ENCODE peak calls at places on chromosomes 11 and 22, in eight cellular contexts. K is PC-3, F is fibroblast of lung, V is endothelial cell of umbilical vein, N is neural progenitor cell, M is IMR-90, E is K562, X is HepG2. S is an unnamed sample. For H3K4me1, the result is how much of the 10 kb centered on the place peaks cover.

GRCh38 chr11:74634537-74634936 is 42.2 kb downstream of the POLD3 start:
- DNase-seq in N (no peak), F (peak), E (peak), X (peak), M (peak), K (peak), V (peak), S (no peak)

GRCh38 chr11:86145439-86146156 is 76.7 kb upstream of the PICALM start:
- DNase-seq in V (no peak), X (peak), K (no peak), N (no peak), F (no peak), E (no peak), M (no peak), S (no peak)

GRCh38 chr11:76598426-76598839 is 72.1 kb downstream of the LRRC32 start:
- DNase-seq in M (peak), V (peak), E (peak), X (peak), N (peak), F (peak), K (peak), S (peak)

GRCh38 chr11:91136631-91137030 is 913.8 kb upstream of the CHORDC1 start:
- DNase-seq in V (no peak), E (no peak), X (no peak), K (peak), M (peak), F (peak), N (no peak), S (no peak)

GRCh38 chr11:43818220-43818619 is 62.4 kb upstream of the ALKBH3 start:
- DNase-seq in E (no peak), N (no peak), V (no peak), F (no peak), X (no peak), K (peak), M (peak), S (no peak)

GRCh38 chr11:119320593-119321524 is 3.9 kb upstream of the MCAM start:
- DNase-seq in K (peak), M (peak), V (peak), X (no peak), N (peak), E (peak), F (peak), S (peak)

GRCh38 chr11:75840560-75840959 is 25.6 kb downstream of the UVRAG start:
- DNase-seq in M (no peak), E (no peak), N (no peak), V (no peak), F (no peak), X (no peak), K (no peak), S (no peak)

GRCh38 chr11:69217276-69218105 is 61.8 kb downstream of the SMIM38 start:
- DNase-seq in K (no peak), N (no peak), F (peak), M (no peak), V (no peak), X (no peak), E (no peak), S (peak)

GRCh38 chr11:70460959-70461358 is 62.6 kb downstream of the CTTN start:
- DNase-seq in K (no peak), V (no peak), E (no peak), X (no peak), F (no peak), M (no peak), N (peak), S (no peak)

DNA sequence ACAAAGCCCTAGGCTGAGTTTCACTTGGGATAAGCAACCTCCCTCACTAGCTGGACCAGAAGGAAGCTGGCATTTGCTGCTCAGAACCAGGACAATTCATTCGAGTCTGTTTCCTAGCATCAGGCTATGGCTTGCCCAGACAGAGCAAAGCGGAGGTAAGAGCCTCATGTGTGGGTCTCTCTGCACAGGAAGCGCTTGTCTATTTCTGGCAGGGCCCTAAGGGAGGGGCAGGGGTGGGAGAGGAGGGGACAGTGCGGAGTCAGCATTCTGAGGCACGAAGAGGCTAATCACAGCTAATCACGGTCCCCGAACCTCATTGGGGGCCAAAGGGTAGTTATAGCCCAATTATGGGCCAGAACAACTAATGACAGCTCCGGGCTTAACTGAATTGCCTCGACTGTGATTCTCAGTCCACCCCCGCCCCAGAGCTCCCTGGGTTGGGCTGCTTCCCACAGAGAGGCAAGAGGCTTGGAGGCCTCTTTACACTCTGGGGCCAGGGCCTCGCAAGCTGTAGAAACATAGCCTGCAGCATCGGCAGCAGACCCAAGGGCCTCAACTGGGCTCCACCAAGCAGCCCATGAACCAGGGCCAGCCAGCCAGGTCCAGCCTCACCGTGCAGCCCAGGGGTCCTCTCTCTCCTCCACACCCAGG is 72.7 kb upstream of the PRDM11 start:
- DNase-seq in X (no peak), V (no peak), M (no peak), F (no peak), N (peak), E (no peak), K (no peak), S (no peak)
- H2AFZ ChIP-seq in X (no peak), V (no peak), M (no peak), F (no peak), N (no peak), E (no peak), K (no peak), S (no peak)

GRCh38 chr22:49934144-49934890 is 15.9 kb downstream of the CRELD2 start:
- DNase-seq in V (no peak), K (peak), N (no peak), M (peak), F (peak), X (no peak), E (peak), S (no peak)
- H3K4me1 ChIP-seq in V (half or more), K (under half), N (under half), M (under half), F (under half), X (half or more), E (half or more), S (under half)

DNA sequence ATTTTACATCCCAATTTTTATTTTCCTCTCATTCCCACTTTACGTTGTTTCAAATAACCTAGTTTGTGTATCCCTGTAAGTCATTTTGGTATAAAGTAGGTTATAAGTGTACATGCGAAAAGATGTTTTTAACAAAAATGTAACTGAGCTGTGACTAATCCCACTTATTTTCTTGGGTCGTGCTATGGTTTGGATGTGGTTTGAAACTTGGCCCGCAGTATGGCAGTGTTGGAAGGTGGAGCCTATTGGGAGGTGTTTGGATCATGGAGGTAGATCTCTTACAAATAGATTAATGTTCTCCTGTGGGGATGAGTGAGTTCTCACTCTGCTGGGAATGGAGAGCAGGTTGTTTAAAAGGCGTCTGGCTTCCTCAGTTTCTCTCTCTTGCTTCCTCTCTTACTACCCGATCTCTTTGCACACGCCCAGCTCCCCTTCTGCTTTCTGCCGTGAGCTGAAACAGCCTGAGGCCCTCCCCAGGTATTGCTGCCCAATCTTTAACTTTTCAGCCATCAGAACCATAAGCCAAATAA is 7.2 kb downstream of the RPL27A start:
- DNase-seq in E (no peak), V (no peak), F (no peak), X (no peak), K (no peak), M (peak), N (no peak), S (no peak)
- H2AFZ ChIP-seq in E (no peak), V (no peak), F (no peak), X (no peak), K (peak), M (no peak), N (no peak), S (no peak)

DNA sequence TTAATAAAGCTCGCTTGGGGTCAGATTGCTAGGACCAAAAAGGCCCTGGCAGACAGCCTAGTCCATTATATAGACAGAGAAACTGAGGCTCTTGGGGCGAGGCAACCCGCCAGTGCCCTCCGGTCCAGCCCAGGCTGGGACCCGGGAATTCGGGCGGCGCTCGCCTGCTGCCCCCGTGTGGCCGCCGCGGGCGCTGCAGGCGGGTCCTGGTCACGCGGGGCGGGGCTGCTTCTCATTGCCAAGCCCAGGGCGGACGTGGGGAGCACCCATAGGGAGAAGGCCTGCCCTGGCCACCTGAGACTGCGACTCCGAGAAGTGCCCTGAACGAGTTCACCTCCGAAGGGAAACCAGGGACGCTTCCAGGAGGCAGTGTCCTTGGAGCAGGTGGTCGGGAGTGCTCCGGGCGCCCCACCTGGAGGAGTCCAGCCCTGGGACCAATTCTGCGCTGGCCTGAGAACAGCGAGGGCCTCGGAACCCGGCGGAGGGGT is 36.0 kb upstream of the CSNK1E start:
- DNase-seq in K (peak), F (peak), N (peak), V (peak), M (peak), E (peak), X (no peak), S (peak)
- H3K4me1 ChIP-seq in K (under half), F (under half), N (under half), V (under half), M (under half), E (under half), X (under half), S (under half)

DNA sequence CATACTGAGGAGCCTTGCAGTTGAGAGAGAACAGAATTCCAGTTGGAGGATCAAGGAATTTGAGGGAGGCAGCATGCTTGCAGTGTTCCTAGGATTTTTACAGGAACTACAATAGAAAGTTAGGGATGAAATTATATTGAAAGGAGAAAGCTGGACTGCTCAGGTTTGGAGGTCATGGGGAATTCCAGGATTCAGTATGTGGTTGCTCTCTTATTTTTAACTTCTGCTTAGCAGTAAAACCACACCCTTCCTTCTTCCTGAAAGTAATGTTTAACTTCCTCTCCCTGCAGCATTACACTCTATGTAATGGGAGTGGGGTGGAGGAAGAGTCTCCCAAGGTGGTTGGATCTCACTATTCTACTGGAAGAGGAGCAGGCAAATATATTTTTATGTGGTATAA is 31.3 kb downstream of the CTNND1 start:
- DNase-seq in V (peak), E (no peak), F (no peak), M (no peak), K (peak), X (no peak), N (no peak), S (no peak)
- H2AFZ ChIP-seq in V (no peak), E (no peak), F (no peak), M (no peak), K (no peak), X (no peak), N (no peak), S (no peak)

GRCh38 chr11:122692444-122692843 is 36.9 kb downstream of the UBASH3B start:
- DNase-seq in E (no peak), V (no peak), X (no peak), M (no peak), F (no peak), K (no peak), N (no peak), S (no peak)
- H3K4me1 ChIP-seq in E (under half), V (under half), X (under half), M (under half), F (under half), K (under half), N (under half), S (under half)

GRCh38 chr11:134628426-134628825 is 216.4 kb upstream of the B3GAT1 start:
- DNase-seq in N (no peak), V (no peak), K (no peak), M (no peak), F (no peak), X (no peak), E (no peak), S (no peak)
- H2AFZ ChIP-seq in N (no peak), V (no peak), K (no peak), M (no peak), F (no peak), X (no peak), E (no peak), S (no peak)

GRCh38 chr11:72069200-72069599 is 11.1 kb downstream of the NUMA1 start:
- DNase-seq in M (no peak), V (no peak), F (no peak), X (no peak), E (no peak), K (no peak), N (no peak), S (no peak)

GRCh38 chr11:72067676-72068075 is 12.7 kb downstream of the NUMA1 start:
- DNase-seq in V (no peak), M (no peak), F (no peak), N (no peak), K (no peak), X (no peak), E (no peak), S (no peak)

GRCh38 chr11:72067266-72067665 is 13.1 kb downstream of the NUMA1 start:
- DNase-seq in X (no peak), K (no peak), E (no peak), M (no peak), V (peak), N (no peak), F (no peak), S (no peak)

GRCh38 chr11:72069787-72070251 is 10.5 kb downstream of the NUMA1 start:
- DNase-seq in K (peak), F (peak), M (peak), X (peak), V (peak), N (peak), E (no peak), S (peak)

GRCh38 chr11:72066855-72067254 is 13.5 kb downstream of the NUMA1 start:
- DNase-seq in X (no peak), F (no peak), V (no peak), M (no peak), E (no peak), N (no peak), K (no peak), S (no peak)
- H3K4me1 ChIP-seq in X (under half), F (under half), V (under half), M (under half), E (under half), N (under half), K (under half), S (under half)

GRCh38 chr11:118213774-118214173 is 11.0 kb downstream of the JAML start:
- DNase-seq in K (no peak), E (no peak), V (no peak), F (no peak), M (no peak), N (no peak), X (peak), S (no peak)
- H2AFZ ChIP-seq in K (no peak), E (no peak), V (no peak), F (no peak), M (no peak), N (peak), X (no peak), S (no peak)

S was measured in osteoblast.